ENCODE peak calls at places on chromosomes 16 and 17, in four cellular contexts. Z is NCI-H460; Y is activated naive CD4-positive, alpha-beta T cell treated with anti-CD3 and anti-CD28 coated beads, Interleukin-2, amount 50 U/mL, for 72 hours; K is CD8-positive, alpha-beta memory T cell. T is an unnamed sample.

GRCh38 chr16:86609115-86609514 is 30.8 kb downstream of the FOXL1 start:
- DNase-seq in Z (no peak), Y (no peak), K (no peak), T (no peak)

GRCh38 chr17:8556074-8556473 is 74.5 kb downstream of the MYH10 start:
- DNase-seq in Y (no peak), Z (peak), K (no peak), T (no peak)

GRCh38 chr17:82889496-82890338 is 49.9 kb upstream of the ZNF750 start:
- DNase-seq in Y (no peak), Z (no peak), K (no peak), T (no peak)

GRCh38 chr16:54402873-54403272 is 116.3 kb upstream of the IRX3 start:
- DNase-seq in Z (no peak), K (no peak), Y (no peak), T (no peak)

GRCh38 chr17:57697891-57698708 is 47.0 kb downstream of the CCDC182 start:
- DNase-seq in K (no peak), Y (no peak), Z (no peak), T (no peak)

GRCh38 chr17:79203016-79203415 is 128.4 kb downstream of the ENGASE start:
- DNase-seq in K (no peak), Y (no peak), Z (no peak), T (no peak)

GRCh38 chr16:64983983-64984382 is 137.9 kb downstream of the CDH11 start:
- DNase-seq in K (no peak), Z (peak), Y (no peak), T (peak)

GRCh38 chr16:46896314-46896968 is 12.3 kb downstream of the GPT2 start:
- DNase-seq in Y (no peak), Z (no peak), K (no peak), T (no peak)

GRCh38 chr17:46138470-46138869 is 54.8 kb downstream of the KANSL1 start:
- DNase-seq in Y (no peak), Z (no peak), K (no peak), T (no peak)

GRCh38 chr17:15273141-15273793 is 8.1 kb upstream of the PMP22 start:
- DNase-seq in Y (no peak), K (no peak), Z (peak), T (no peak)

GRCh38 chr17:46851029-46851741 is at the start of gene WNT9B:
- DNase-seq in K (no peak), Z (no peak), Y (no peak), T (peak)

GRCh38 chr16:60137891-60138290 is 1403.8 kb upstream of the GOT2 start:
- DNase-seq in K (no peak), Z (no peak), Y (no peak), T (no peak)

GRCh38 chr16:84834403-84834772 is 14.6 kb downstream of the CRISPLD2 start:
- DNase-seq in Y (no peak), Z (no peak), K (no peak), T (no peak)

GRCh38 chr16:76956394-76956793 is 234.6 kb upstream of the MON1B start:
- DNase-seq in K (no peak), Y (no peak), Z (no peak), T (no peak)

GRCh38 chr16:76059701-76060100 is 217.5 kb upstream of the CNTNAP4 start:
- DNase-seq in K (no peak), Y (no peak), Z (no peak), T (no peak)

GRCh38 chr16:2954228-2954627 is 9.8 kb upstream of the KREMEN2 start:
- DNase-seq in Y (no peak), Z (no peak), K (no peak), T (peak)

GRCh38 chr16:47019563-47019962 is 46.1 kb upstream of the DNAJA2 start:
- DNase-seq in Z (peak), K (no peak), Y (no peak), T (no peak)

GRCh38 chr17:79005063-79005861 is 4.3 kb downstream of the CANT1 start:
- DNase-seq in Z (no peak), Y (peak), K (no peak), T (no peak)

GRCh38 chr17:77479817-77480508 is 339.2 kb downstream of the SEC14L1 start:
- DNase-seq in Y (no peak), Z (no peak), K (no peak), T (no peak)

GRCh38 chr17:35900280-35900679 is 20.1 kb upstream of the CCL5 start:
- DNase-seq in K (peak), Z (no peak), Y (no peak), T (no peak)

GRCh38 chr17:4230142-4230541 is 33.6 kb downstream of the ANKFY1 start:
- DNase-seq in Z (peak), K (no peak), Y (no peak), T (no peak)

GRCh38 chr16:12321363-12321762 is 344.8 kb downstream of the SNX29 start:
- DNase-seq in K (no peak), Y (no peak), Z (no peak), T (no peak)

GRCh38 chr16:81995651-81996050 is 15.6 kb downstream of the SDR42E1 start:
- DNase-seq in Y (no peak), Z (no peak), K (no peak), T (no peak)

GRCh38 chr17:64155751-64156544 is 26.0 kb upstream of the ERN1 start:
- DNase-seq in K (no peak), Y (no peak), Z (no peak), T (no peak)

GRCh38 chr16:79599837-79600635 is 501 bp downstream of the MAF start:
- DNase-seq in Y (no peak), K (no peak), Z (no peak), T (peak)

GRCh38 chr16:63066552-63066951 is 1030.3 kb upstream of the CDH8 start:
- DNase-seq in Z (peak), Y (no peak), K (no peak), T (no peak)

GRCh38 chr17:76013377-76013932 is 12.8 kb downstream of the CDK3 start:
- DNase-seq in K (no peak), Y (no peak), Z (no peak), T (no peak)

GRCh38 chr17:33508215-33508614 is 215.1 kb upstream of the ASIC2 start:
- DNase-seq in Y (no peak), K (no peak), Z (no peak), T (no peak)

GRCh38 chr17:64920026-64920418 is 744 bp upstream of the LRRC37A3 start:
- DNase-seq in Z (no peak), Y (no peak), K (peak), T (no peak)

GRCh38 chr16:53378138-53378537 is 56.1 kb upstream of the RBL2 start:
- DNase-seq in K (no peak), Z (no peak), Y (no peak), T (no peak)

GRCh38 chr16:76278976-76279375 is 1.8 kb downstream of the CNTNAP4 start:
- DNase-seq in Y (no peak), Z (peak), K (no peak), T (no peak)

GRCh38 chr17:72684405-72685020 is 408.0 kb downstream of the SLC39A11 start:
- DNase-seq in Z (no peak), K (no peak), Y (no peak), T (no peak)

GRCh38 chr16:78098087-78098486 is 1.4 kb upstream of the WWOX start:
- DNase-seq in Z (no peak), Y (no peak), K (no peak), T (no peak)

T was measured in H9.